ENCODE peak calls at places on chromosomes 1 and 21, in four cellular contexts. One of them, this sample, is unnamed.

GRCh38 chr1:162443906-162444305 is 32.0 kb upstream of the SH2D1B start:
- DNase-seq in nephron progenitor cell: no peak
- DNase-seq in stimulated activated CD4-positive, alpha-beta T cell treated with anti-CD3 and anti-CD28 coated beads, Interleukin-2, amount 100 ng/mL, for 24 hours: no peak
- DNase-seq in NCI-H2081: no peak
- DNase-seq in this sample: no peak

GRCh38 chr1:221632072-221632471 is 109.8 kb downstream of the DUSP10 start:
- DNase-seq in nephron progenitor cell: no peak
- DNase-seq in stimulated activated CD4-positive, alpha-beta T cell treated with anti-CD3 and anti-CD28 coated beads, Interleukin-2, amount 100 ng/mL, for 24 hours: no peak
- DNase-seq in NCI-H2081: no peak
- DNase-seq in this sample: no peak

GRCh38 chr1:114153621-114154145 is at the start of gene SYT6:
- DNase-seq in nephron progenitor cell: peak; percentile 50
- DNase-seq in stimulated activated CD4-positive, alpha-beta T cell treated with anti-CD3 and anti-CD28 coated beads, Interleukin-2, amount 100 ng/mL, for 24 hours: no peak
- DNase-seq in NCI-H2081: no peak
- DNase-seq in this sample: peak; percentile 65

GRCh38 chr1:20483098-20483832 is 2.7 kb downstream of the CAMK2N1 start:
- DNase-seq in nephron progenitor cell: no peak
- DNase-seq in stimulated activated CD4-positive, alpha-beta T cell treated with anti-CD3 and anti-CD28 coated beads, Interleukin-2, amount 100 ng/mL, for 24 hours: no peak
- DNase-seq in NCI-H2081: no peak
- DNase-seq in this sample: no peak

GRCh38 chr1:56868761-56869160 is 14.2 kb downstream of the C8A start:
- DNase-seq in nephron progenitor cell: no peak
- DNase-seq in stimulated activated CD4-positive, alpha-beta T cell treated with anti-CD3 and anti-CD28 coated beads, Interleukin-2, amount 100 ng/mL, for 24 hours: no peak
- DNase-seq in NCI-H2081: no peak
- DNase-seq in this sample: no peak

GRCh38 chr1:240189386-240189989 is 97.8 kb downstream of the FMN2 start:
- DNase-seq in nephron progenitor cell: peak; percentile 47
- DNase-seq in stimulated activated CD4-positive, alpha-beta T cell treated with anti-CD3 and anti-CD28 coated beads, Interleukin-2, amount 100 ng/mL, for 24 hours: peak; percentile 2
- DNase-seq in NCI-H2081: peak; percentile 52
- DNase-seq in this sample: peak; percentile 42

GRCh38 chr1:231517076-231517475 is 11.4 kb upstream of the TSNAX start:
- DNase-seq in nephron progenitor cell: no peak
- DNase-seq in stimulated activated CD4-positive, alpha-beta T cell treated with anti-CD3 and anti-CD28 coated beads, Interleukin-2, amount 100 ng/mL, for 24 hours: no peak
- DNase-seq in NCI-H2081: no peak
- DNase-seq in this sample: no peak

GRCh38 chr1:28457678-28458077 is 48.2 kb upstream of the RCC1 start:
- DNase-seq in nephron progenitor cell: no peak
- DNase-seq in stimulated activated CD4-positive, alpha-beta T cell treated with anti-CD3 and anti-CD28 coated beads, Interleukin-2, amount 100 ng/mL, for 24 hours: no peak
- DNase-seq in NCI-H2081: no peak
- DNase-seq in this sample: no peak

GRCh38 chr1:168504064-168504837 is 39.5 kb downstream of the XCL2 start:
- DNase-seq in nephron progenitor cell: no peak
- DNase-seq in stimulated activated CD4-positive, alpha-beta T cell treated with anti-CD3 and anti-CD28 coated beads, Interleukin-2, amount 100 ng/mL, for 24 hours: no peak
- DNase-seq in NCI-H2081: no peak
- DNase-seq in this sample: no peak

GRCh38 chr1:107183011-107183410 is 42.2 kb downstream of the NTNG1 start:
- DNase-seq in nephron progenitor cell: no peak
- DNase-seq in stimulated activated CD4-positive, alpha-beta T cell treated with anti-CD3 and anti-CD28 coated beads, Interleukin-2, amount 100 ng/mL, for 24 hours: no peak
- DNase-seq in NCI-H2081: peak; percentile 3
- DNase-seq in this sample: no peak

GRCh38 chr1:73180661-73181540 is 898.6 kb upstream of the NEGR1 start:
- DNase-seq in nephron progenitor cell: no peak
- DNase-seq in stimulated activated CD4-positive, alpha-beta T cell treated with anti-CD3 and anti-CD28 coated beads, Interleukin-2, amount 100 ng/mL, for 24 hours: no peak
- DNase-seq in NCI-H2081: no peak
- DNase-seq in this sample: no peak

GRCh38 chr1:23478896-23479790 is 4.8 kb downstream of the ASAP3 start:
- DNase-seq in nephron progenitor cell: peak; percentile 57
- DNase-seq in stimulated activated CD4-positive, alpha-beta T cell treated with anti-CD3 and anti-CD28 coated beads, Interleukin-2, amount 100 ng/mL, for 24 hours: no peak
- DNase-seq in NCI-H2081: no peak
- DNase-seq in this sample: no peak

GRCh38 chr21:38994014-38994413 is 188.3 kb downstream of the ETS2 start:
- DNase-seq in nephron progenitor cell: no peak
- DNase-seq in stimulated activated CD4-positive, alpha-beta T cell treated with anti-CD3 and anti-CD28 coated beads, Interleukin-2, amount 100 ng/mL, for 24 hours: no peak
- DNase-seq in NCI-H2081: no peak
- DNase-seq in this sample: no peak

GRCh38 chr1:17648457-17649145 is 106.5 kb upstream of the ACTL8 start:
- DNase-seq in nephron progenitor cell: no peak
- DNase-seq in stimulated activated CD4-positive, alpha-beta T cell treated with anti-CD3 and anti-CD28 coated beads, Interleukin-2, amount 100 ng/mL, for 24 hours: no peak
- DNase-seq in NCI-H2081: no peak
- DNase-seq in this sample: no peak

GRCh38 chr21:35505067-35505466 is 456.0 kb upstream of the RUNX1 start:
- DNase-seq in nephron progenitor cell: no peak
- DNase-seq in stimulated activated CD4-positive, alpha-beta T cell treated with anti-CD3 and anti-CD28 coated beads, Interleukin-2, amount 100 ng/mL, for 24 hours: no peak
- DNase-seq in NCI-H2081: no peak
- DNase-seq in this sample: no peak

GRCh38 chr1:192862271-192862670 is 53.4 kb downstream of the RGS2 start:
- DNase-seq in nephron progenitor cell: no peak
- DNase-seq in stimulated activated CD4-positive, alpha-beta T cell treated with anti-CD3 and anti-CD28 coated beads, Interleukin-2, amount 100 ng/mL, for 24 hours: no peak
- DNase-seq in NCI-H2081: no peak
- DNase-seq in this sample: no peak

GRCh38 chr1:167678838-167679237 is 42.9 kb upstream of the MPZL1 start:
- DNase-seq in nephron progenitor cell: no peak
- DNase-seq in stimulated activated CD4-positive, alpha-beta T cell treated with anti-CD3 and anti-CD28 coated beads, Interleukin-2, amount 100 ng/mL, for 24 hours: no peak
- DNase-seq in NCI-H2081: no peak
- DNase-seq in this sample: no peak

This sample was measured in NCI-H1417.